ENCODE peak calls at places on chromosome 21, in seven cellular contexts. A is upper lobe of left lung, V is ovary, I is sigmoid colon, W is A549, L is suprapubic skin, H is GM12878. C is an unnamed sample.
A peak's percentile ranks its signal among the peaks of the same experiment; 100 is the strongest.

GRCh38 chr21:42414928-42415769 is 11.4 kb downstream of the UBASH3A start:
- DNase-seq in A (peak; percentile 64), V (no peak), I (no peak), W (peak; percentile 78), L (no peak), H (peak; percentile 97), C (no peak)

GRCh38 chr21:41995577-41995976 is 14.6 kb downstream of the ZBTB21 start:
- DNase-seq in A (no peak), V (no peak), I (no peak), W (no peak), L (no peak), H (no peak), C (no peak)

GRCh38 chr21:40905251-40905650 is 58.3 kb upstream of the DSCAM start:
- DNase-seq in A (no peak), V (no peak), I (no peak), W (no peak), L (no peak), H (no peak), C (no peak)

GRCh38 chr21:29287383-29287782 is 11.3 kb upstream of the BACH1 start:
- DNase-seq in A (no peak), V (no peak), I (no peak), W (no peak), L (no peak), H (no peak), C (no peak)

GRCh38 chr21:41678944-41679343 is 87.9 kb downstream of the RIPK4 start:
- DNase-seq in A (peak; percentile 98), V (peak; percentile 82), I (peak; percentile 92), W (peak; percentile 99), L (peak; percentile 95), H (no peak), C (peak; percentile 88)

GRCh38 chr21:28554660-28555475 is 437.8 kb downstream of the LTN1 start:
- DNase-seq in A (no peak), V (no peak), I (no peak), W (no peak), L (no peak), H (no peak), C (no peak)

GRCh38 chr21:42496839-42497202 is 797 bp upstream of the RSPH1 start:
- DNase-seq in A (peak; percentile 64), V (peak; percentile 63), I (peak; percentile 77), W (peak; percentile 9), L (no peak), H (no peak), C (no peak)

GRCh38 chr21:32237021-32237420 is 41.8 kb downstream of the MIS18A start:
- DNase-seq in A (no peak), V (no peak), I (no peak), W (no peak), L (no peak), H (no peak), C (no peak)

GRCh38 chr21:37450385-37451044 is 83.9 kb downstream of the DYRK1A start:
- DNase-seq in A (no peak), V (no peak), I (no peak), W (no peak), L (no peak), H (no peak), C (no peak)

GRCh38 chr21:18986197-18986596 is 582.6 kb upstream of the TMPRSS15 start:
- DNase-seq in A (no peak), V (no peak), I (peak; percentile 73), W (no peak), L (no peak), H (no peak), C (no peak)

GRCh38 chr21:38434913-38435533 is 63.3 kb downstream of the ERG start:
- DNase-seq in A (no peak), V (no peak), I (no peak), W (no peak), L (no peak), H (no peak), C (no peak)

GRCh38 chr21:27649746-27650145 is 682.9 kb upstream of the ADAMTS5 start:
- DNase-seq in A (no peak), V (no peak), I (no peak), W (no peak), L (no peak), H (no peak), C (no peak)

GRCh38 chr21:28427356-28428022 is 565.2 kb downstream of the LTN1 start:
- DNase-seq in A (no peak), V (no peak), I (no peak), W (no peak), L (no peak), H (no peak), C (no peak)

GRCh38 chr21:38806153-38806941 is 618 bp downstream of the ETS2 start:
- DNase-seq in A (peak; percentile 41), V (peak; percentile 59), I (peak; percentile 78), W (no peak), L (peak; percentile 85), H (no peak), C (no peak)

GRCh38 chr21:41009398-41010177 is 158.4 kb upstream of the BACE2 start:
- DNase-seq in A (no peak), V (no peak), I (no peak), W (no peak), L (no peak), H (no peak), C (no peak)

GRCh38 chr21:41752231-41752681 is 14.6 kb downstream of the RIPK4 start:
- DNase-seq in A (no peak), V (no peak), I (no peak), W (no peak), L (no peak), H (no peak), C (no peak)

GRCh38 chr21:45320991-45321656 is 33.4 kb upstream of the POFUT2 start:
- DNase-seq in A (no peak), V (peak; percentile 20), I (no peak), W (no peak), L (peak; percentile 54), H (no peak), C (no peak)

GRCh38 chr21:45318146-45318555 is 30.5 kb upstream of the POFUT2 start:
- DNase-seq in A (no peak), V (peak; percentile 24), I (peak; percentile 61), W (no peak), L (no peak), H (no peak), C (no peak)

GRCh38 chr21:45318556-45319341 is 31.1 kb upstream of the POFUT2 start:
- DNase-seq in A (peak; percentile 59), V (peak; percentile 72), I (peak; percentile 88), W (peak; percentile 82), L (peak; percentile 85), H (no peak), C (no peak)

GRCh38 chr21:45320261-45320990 is 32.7 kb upstream of the POFUT2 start:
- DNase-seq in A (no peak), V (peak; percentile 34), I (peak; percentile 67), W (no peak), L (peak; percentile 66), H (no peak), C (no peak)

GRCh38 chr21:45319461-45320211 is 31.9 kb upstream of the POFUT2 start:
- DNase-seq in A (no peak), V (peak; percentile 43), I (peak; percentile 77), W (peak; percentile 68), L (peak; percentile 63), H (no peak), C (no peak)
- H3K27ac ChIP-seq in A (peak overlapping the region; percentile 88), V (peak overlapping the region; percentile 51), I (peak overlapping the region; percentile 73), W (peak overlapping the region; percentile 100), L (peak overlapping the region; percentile 63), H (no peak overlapping the region), C (peak overlapping the region; percentile 84)

DNA sequence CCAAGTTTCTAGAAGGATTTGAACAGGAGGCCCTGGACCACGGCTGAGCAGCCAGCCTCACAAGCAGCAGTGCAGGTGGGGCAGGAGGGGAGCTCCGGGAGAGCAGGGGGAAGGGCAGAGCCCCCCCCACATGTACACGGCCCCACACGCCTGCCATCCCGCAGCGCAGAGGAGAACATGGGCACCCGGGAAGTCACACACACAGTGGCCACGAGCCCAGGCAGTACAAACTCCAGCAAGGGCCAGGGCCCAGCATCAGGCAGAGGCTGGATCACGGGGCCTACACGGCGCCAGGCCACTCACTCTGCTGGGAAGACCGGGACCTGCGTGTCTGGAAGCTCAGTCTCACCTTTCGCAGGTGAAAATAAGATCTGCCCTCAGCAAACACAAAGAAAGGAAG is 5.2 kb downstream of the SUMO3 start:
- DNase-seq in A (no peak), V (no peak), I (no peak), W (no peak), L (no peak), H (no peak), C (no peak)
- TF ChIP-seq EP300 in A (no peak), V (no peak), I (no peak), W (no peak), L (no peak), H (no peak), C (no peak)

GRCh38 chr21:35606578-35606977 is 453.7 kb downstream of the SETD4 start:
- DNase-seq in A (no peak), V (no peak), I (no peak), W (no peak), L (no peak), H (no peak), C (no peak)

GRCh38 chr21:35609263-35609662 is 451.1 kb downstream of the SETD4 start:
- DNase-seq in A (no peak), V (no peak), I (no peak), W (no peak), L (no peak), H (no peak), C (no peak)

GRCh38 chr21:35606136-35606535 is 454.2 kb downstream of the SETD4 start:
- DNase-seq in A (no peak), V (no peak), I (no peak), W (no peak), L (no peak), H (no peak), C (no peak)

GRCh38 chr21:35603471-35603870 is 456.9 kb downstream of the SETD4 start:
- DNase-seq in A (no peak), V (no peak), I (no peak), W (no peak), L (no peak), H (no peak), C (no peak)

GRCh38 chr21:35607406-35607805 is 452.9 kb downstream of the SETD4 start:
- DNase-seq in A (no peak), V (no peak), I (no peak), W (no peak), L (no peak), H (no peak), C (no peak)
- H3K4me1 ChIP-seq in A (no peaks in the 10 kb centered on the region), V (no peaks in the 10 kb centered on the region), I (no peaks in the 10 kb centered on the region), W (no peaks in the 10 kb centered on the region), L (no peaks in the 10 kb centered on the region), H (no peaks in the 10 kb centered on the region), C (no peaks in the 10 kb centered on the region)

DNA sequence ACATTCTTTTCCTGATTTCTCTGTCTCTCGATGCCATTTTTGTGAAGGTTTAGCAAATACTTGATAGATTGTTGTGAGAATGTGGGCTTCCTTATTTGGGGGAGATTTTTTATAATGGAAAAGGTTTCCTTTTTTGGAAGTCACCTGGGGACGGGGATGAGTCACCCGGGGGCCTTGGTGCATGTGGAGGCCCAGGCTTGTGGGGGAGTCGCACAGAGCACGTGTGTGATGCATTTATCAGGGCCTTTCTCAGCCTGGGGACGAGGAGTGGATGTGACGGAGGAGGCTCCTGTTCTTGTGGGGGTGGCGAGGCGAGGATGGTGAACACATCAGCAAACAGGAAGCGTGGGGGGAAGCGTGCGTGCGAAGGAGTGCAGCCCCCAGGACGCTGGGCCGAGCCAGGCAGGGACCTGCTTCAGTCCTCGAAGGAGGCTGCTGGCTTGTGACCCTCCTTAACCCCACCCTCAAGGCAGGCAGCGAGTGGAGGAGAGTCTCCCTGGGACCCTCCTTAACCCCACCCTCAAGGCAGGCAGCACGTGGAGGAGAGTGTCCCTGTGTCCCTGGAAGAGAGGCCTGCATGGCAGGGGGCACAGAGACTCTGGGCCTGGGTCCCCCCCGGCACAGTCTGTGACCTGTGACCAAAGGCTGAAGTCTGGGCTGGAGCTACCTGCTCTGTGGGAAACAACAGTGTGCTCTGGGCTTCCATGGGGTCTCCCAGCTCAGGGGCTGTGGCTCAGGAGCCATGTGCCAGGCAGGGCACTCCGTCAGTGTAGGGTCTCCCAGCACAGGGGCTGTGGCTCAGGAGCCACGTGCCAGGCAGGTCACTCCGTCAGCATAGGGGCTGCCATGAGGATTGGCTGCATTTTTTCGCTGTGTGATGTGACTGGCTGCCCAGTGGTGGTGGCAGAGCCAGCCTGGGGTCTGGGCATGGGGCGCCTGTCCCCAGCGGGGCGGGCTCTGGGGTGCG is 57.2 kb downstream of the AGPAT3 start:
- DNase-seq in A (no peak), V (no peak), I (no peak), W (no peak), L (no peak), H (peak; percentile 69), C (no peak)
- H3K27ac ChIP-seq in A (no peak overlapping the region), V (no peak overlapping the region), I (peak overlapping the region; percentile 2), W (no peak overlapping the region), L (no peak overlapping the region), H (peak overlapping the region; percentile 92), C (no peak overlapping the region)